ENCODE peak calls at places on chromosomes 5 and 9, in ten cellular contexts. One of them, this sample, is unnamed. For H3K36me3, the result is how much of the 10 kb centered on the place peaks cover.

GRCh38 chr9:83959061-83959460 is 21.0 kb downstream of the HNRNPK start:
- DNase-seq in IMR-90: peak
- DNase-seq in MM.1S: no peak
- DNase-seq in Panc1: no peak
- DNase-seq in CD4-positive, alpha-beta memory T cell: no peak
- DNase-seq in psoas muscle: no peak
- DNase-seq in ovary: no peak
- DNase-seq in heart right ventricle: no peak
- DNase-seq in transverse colon: no peak
- DNase-seq in WERI-Rb-1: no peak
- DNase-seq in this sample: peak

GRCh38 chr5:90279091-90279490 is 130.5 kb downstream of the CETN3 start:
- DNase-seq in ovary: no peak
- DNase-seq in CD4-positive, alpha-beta memory T cell: no peak
- DNase-seq in heart right ventricle: no peak
- DNase-seq in psoas muscle: no peak
- DNase-seq in IMR-90: no peak
- DNase-seq in MM.1S: no peak
- DNase-seq in WERI-Rb-1: no peak
- DNase-seq in Panc1: no peak
- DNase-seq in transverse colon: no peak
- DNase-seq in this sample: no peak

GRCh38 chr5:151005187-151005974 is 15.0 kb upstream of the GPX3 start:
- DNase-seq in MM.1S: no peak
- DNase-seq in psoas muscle: peak
- DNase-seq in CD4-positive, alpha-beta memory T cell: no peak
- DNase-seq in Panc1: no peak
- DNase-seq in WERI-Rb-1: peak
- DNase-seq in transverse colon: peak
- DNase-seq in IMR-90: no peak
- DNase-seq in ovary: peak
- DNase-seq in heart right ventricle: no peak
- DNase-seq in this sample: no peak

GRCh38 chr5:137206030-137206715 is 293.0 kb downstream of the SPOCK1 start:
- DNase-seq in CD4-positive, alpha-beta memory T cell: no peak
- DNase-seq in MM.1S: no peak
- DNase-seq in WERI-Rb-1: no peak
- DNase-seq in transverse colon: no peak
- DNase-seq in psoas muscle: no peak
- DNase-seq in ovary: no peak
- DNase-seq in IMR-90: peak
- DNase-seq in Panc1: no peak
- DNase-seq in heart right ventricle: no peak
- DNase-seq in this sample: peak

GRCh38 chr5:80871541-80871961 is 88.6 kb upstream of the RASGRF2 start:
- DNase-seq in heart right ventricle: no peak
- DNase-seq in IMR-90: peak
- DNase-seq in ovary: no peak
- DNase-seq in transverse colon: no peak
- DNase-seq in Panc1: peak
- DNase-seq in psoas muscle: no peak
- DNase-seq in CD4-positive, alpha-beta memory T cell: no peak
- DNase-seq in WERI-Rb-1: no peak
- DNase-seq in MM.1S: no peak
- DNase-seq in this sample: peak

GRCh38 chr5:11700376-11700775 is 203.9 kb downstream of the CTNND2 start:
- DNase-seq in CD4-positive, alpha-beta memory T cell: no peak
- DNase-seq in MM.1S: no peak
- DNase-seq in WERI-Rb-1: no peak
- DNase-seq in ovary: no peak
- DNase-seq in Panc1: no peak
- DNase-seq in psoas muscle: no peak
- DNase-seq in transverse colon: no peak
- DNase-seq in IMR-90: no peak
- DNase-seq in heart right ventricle: no peak
- DNase-seq in this sample: no peak

GRCh38 chr5:1504244-1504595 is 19.5 kb downstream of the LPCAT1 start:
- DNase-seq in Panc1: no peak
- DNase-seq in heart right ventricle: no peak
- DNase-seq in MM.1S: no peak
- DNase-seq in ovary: no peak
- DNase-seq in CD4-positive, alpha-beta memory T cell: no peak
- DNase-seq in WERI-Rb-1: no peak
- DNase-seq in transverse colon: no peak
- DNase-seq in psoas muscle: no peak
- DNase-seq in IMR-90: no peak
- DNase-seq in this sample: no peak

GRCh38 chr5:146051678-146052077 is 53.7 kb downstream of the PLAC8L1 start:
- DNase-seq in transverse colon: no peak
- DNase-seq in IMR-90: peak
- DNase-seq in CD4-positive, alpha-beta memory T cell: no peak
- DNase-seq in WERI-Rb-1: no peak
- DNase-seq in psoas muscle: no peak
- DNase-seq in Panc1: no peak
- DNase-seq in ovary: no peak
- DNase-seq in heart right ventricle: no peak
- DNase-seq in MM.1S: no peak
- DNase-seq in this sample: no peak

GRCh38 chr9:93815677-93816076 is 139.5 kb downstream of the BARX1 start:
- DNase-seq in Panc1: no peak
- DNase-seq in psoas muscle: no peak
- DNase-seq in CD4-positive, alpha-beta memory T cell: no peak
- DNase-seq in WERI-Rb-1: no peak
- DNase-seq in MM.1S: no peak
- DNase-seq in transverse colon: no peak
- DNase-seq in ovary: no peak
- DNase-seq in heart right ventricle: no peak
- DNase-seq in IMR-90: no peak
- DNase-seq in this sample: no peak

GRCh38 chr5:140042551-140043507 is at the start of gene NRG2:
- DNase-seq in IMR-90: peak
- DNase-seq in WERI-Rb-1: peak
- DNase-seq in MM.1S: peak
- DNase-seq in ovary: peak
- DNase-seq in Panc1: peak
- DNase-seq in transverse colon: peak
- DNase-seq in psoas muscle: peak
- DNase-seq in heart right ventricle: peak
- DNase-seq in CD4-positive, alpha-beta memory T cell: peak
- DNase-seq in this sample: peak

GRCh38 chr5:59354274-59354673 is 539.3 kb downstream of the PDE4D start:
- DNase-seq in IMR-90: peak
- DNase-seq in psoas muscle: no peak
- DNase-seq in ovary: no peak
- DNase-seq in heart right ventricle: no peak
- DNase-seq in WERI-Rb-1: no peak
- DNase-seq in CD4-positive, alpha-beta memory T cell: no peak
- DNase-seq in MM.1S: no peak
- DNase-seq in transverse colon: no peak
- DNase-seq in Panc1: no peak
- DNase-seq in this sample: no peak
- H3K4me3 ChIP-seq in IMR-90: no peak
- H3K4me3 ChIP-seq in psoas muscle: peak
- H3K4me3 ChIP-seq in ovary: no peak
- H3K4me3 ChIP-seq in heart right ventricle: no peak
- H3K4me3 ChIP-seq in WERI-Rb-1: no peak
- H3K4me3 ChIP-seq in CD4-positive, alpha-beta memory T cell: no peak
- H3K4me3 ChIP-seq in MM.1S: no peak
- H3K4me3 ChIP-seq in transverse colon: no peak
- H3K4me3 ChIP-seq in Panc1: no peak
- H3K4me3 ChIP-seq in this sample: no peak

GRCh38 chr5:53291047-53291446 is 181.5 kb upstream of the MOCS2 start:
- DNase-seq in CD4-positive, alpha-beta memory T cell: no peak
- DNase-seq in heart right ventricle: no peak
- DNase-seq in MM.1S: no peak
- DNase-seq in ovary: no peak
- DNase-seq in IMR-90: no peak
- DNase-seq in WERI-Rb-1: no peak
- DNase-seq in transverse colon: no peak
- DNase-seq in Panc1: no peak
- DNase-seq in psoas muscle: no peak
- DNase-seq in this sample: no peak

GRCh38 chr5:53291528-53291927 is 182.0 kb upstream of the MOCS2 start:
- DNase-seq in Panc1: no peak
- DNase-seq in MM.1S: no peak
- DNase-seq in IMR-90: peak
- DNase-seq in ovary: no peak
- DNase-seq in CD4-positive, alpha-beta memory T cell: no peak
- DNase-seq in heart right ventricle: no peak
- DNase-seq in transverse colon: no peak
- DNase-seq in WERI-Rb-1: no peak
- DNase-seq in psoas muscle: no peak
- DNase-seq in this sample: no peak

GRCh38 chr5:53287573-53287972 is 178.0 kb upstream of the MOCS2 start:
- DNase-seq in IMR-90: no peak
- DNase-seq in Panc1: no peak
- DNase-seq in ovary: no peak
- DNase-seq in psoas muscle: no peak
- DNase-seq in WERI-Rb-1: no peak
- DNase-seq in transverse colon: no peak
- DNase-seq in heart right ventricle: no peak
- DNase-seq in CD4-positive, alpha-beta memory T cell: no peak
- DNase-seq in MM.1S: no peak
- DNase-seq in this sample: no peak

GRCh38 chr5:53288511-53288910 is 179.0 kb upstream of the MOCS2 start:
- DNase-seq in ovary: no peak
- DNase-seq in psoas muscle: no peak
- DNase-seq in transverse colon: no peak
- DNase-seq in MM.1S: no peak
- DNase-seq in heart right ventricle: no peak
- DNase-seq in CD4-positive, alpha-beta memory T cell: no peak
- DNase-seq in IMR-90: no peak
- DNase-seq in Panc1: no peak
- DNase-seq in WERI-Rb-1: no peak
- DNase-seq in this sample: no peak
- H3K27ac ChIP-seq in ovary: no peak
- H3K27ac ChIP-seq in psoas muscle: no peak
- H3K27ac ChIP-seq in transverse colon: no peak
- H3K27ac ChIP-seq in MM.1S: no peak
- H3K27ac ChIP-seq in heart right ventricle: no peak
- H3K27ac ChIP-seq in CD4-positive, alpha-beta memory T cell: no peak
- H3K27ac ChIP-seq in IMR-90: no peak
- H3K27ac ChIP-seq in Panc1: no peak
- H3K27ac ChIP-seq in WERI-Rb-1: no peak
- H3K27ac ChIP-seq in this sample: no peak

DNA sequence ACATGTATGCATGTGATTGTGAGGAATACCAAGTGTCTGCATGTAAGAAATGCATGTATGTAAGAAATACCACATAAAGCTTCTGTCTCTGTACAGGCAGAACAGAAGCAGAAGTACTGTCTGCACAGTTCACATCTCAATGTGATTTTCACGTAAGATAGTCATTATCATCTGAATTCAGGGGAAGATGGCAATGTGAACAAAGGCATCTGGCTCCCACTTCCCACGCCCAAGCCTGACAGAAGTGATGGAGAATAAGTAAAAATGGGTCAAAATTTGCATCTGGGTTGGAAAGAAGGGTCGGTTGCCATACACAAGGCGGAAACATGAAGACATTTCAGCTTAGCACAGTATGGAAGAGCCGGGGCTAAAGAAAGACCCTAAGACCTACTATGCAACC is 71.7 kb downstream of the SUSD1 start:
- DNase-seq in Panc1: no peak
- DNase-seq in ovary: no peak
- DNase-seq in transverse colon: no peak
- DNase-seq in IMR-90: no peak
- DNase-seq in psoas muscle: no peak
- DNase-seq in MM.1S: no peak
- DNase-seq in heart right ventricle: no peak
- DNase-seq in CD4-positive, alpha-beta memory T cell: no peak
- DNase-seq in WERI-Rb-1: no peak
- DNase-seq in this sample: no peak
- H3K36me3 ChIP-seq in Panc1: under half
- H3K36me3 ChIP-seq in ovary: under half
- H3K36me3 ChIP-seq in transverse colon: under half
- H3K36me3 ChIP-seq in IMR-90: under half
- H3K36me3 ChIP-seq in psoas muscle: under half
- H3K36me3 ChIP-seq in MM.1S: under half
- H3K36me3 ChIP-seq in heart right ventricle: under half
- H3K36me3 ChIP-seq in CD4-positive, alpha-beta memory T cell: under half
- H3K36me3 ChIP-seq in WERI-Rb-1: under half
- H3K36me3 ChIP-seq in this sample: under half

GRCh38 chr5:132825165-132825823 is 5.2 kb downstream of the SHROOM1 start:
- DNase-seq in WERI-Rb-1: no peak
- DNase-seq in IMR-90: no peak
- DNase-seq in heart right ventricle: no peak
- DNase-seq in transverse colon: no peak
- DNase-seq in Panc1: no peak
- DNase-seq in CD4-positive, alpha-beta memory T cell: no peak
- DNase-seq in ovary: peak
- DNase-seq in MM.1S: no peak
- DNase-seq in psoas muscle: no peak
- DNase-seq in this sample: no peak
- H3K4me3 ChIP-seq in WERI-Rb-1: no peak
- H3K4me3 ChIP-seq in IMR-90: no peak
- H3K4me3 ChIP-seq in heart right ventricle: no peak
- H3K4me3 ChIP-seq in transverse colon: peak
- H3K4me3 ChIP-seq in Panc1: no peak
- H3K4me3 ChIP-seq in CD4-positive, alpha-beta memory T cell: no peak
- H3K4me3 ChIP-seq in ovary: no peak
- H3K4me3 ChIP-seq in MM.1S: no peak
- H3K4me3 ChIP-seq in psoas muscle: no peak
- H3K4me3 ChIP-seq in this sample: no peak

GRCh38 chr9:131346559-131346958 is 47.3 kb upstream of the PRRC2B start:
- DNase-seq in MM.1S: no peak
- DNase-seq in Panc1: no peak
- DNase-seq in ovary: no peak
- DNase-seq in psoas muscle: no peak
- DNase-seq in WERI-Rb-1: no peak
- DNase-seq in transverse colon: no peak
- DNase-seq in IMR-90: no peak
- DNase-seq in CD4-positive, alpha-beta memory T cell: no peak
- DNase-seq in heart right ventricle: no peak
- DNase-seq in this sample: no peak
- H3K27ac ChIP-seq in MM.1S: no peak
- H3K27ac ChIP-seq in Panc1: no peak
- H3K27ac ChIP-seq in ovary: no peak
- H3K27ac ChIP-seq in psoas muscle: peak
- H3K27ac ChIP-seq in WERI-Rb-1: no peak
- H3K27ac ChIP-seq in transverse colon: no peak
- H3K27ac ChIP-seq in IMR-90: no peak
- H3K27ac ChIP-seq in CD4-positive, alpha-beta memory T cell: no peak
- H3K27ac ChIP-seq in heart right ventricle: no peak
- H3K27ac ChIP-seq in this sample: no peak

DNA sequence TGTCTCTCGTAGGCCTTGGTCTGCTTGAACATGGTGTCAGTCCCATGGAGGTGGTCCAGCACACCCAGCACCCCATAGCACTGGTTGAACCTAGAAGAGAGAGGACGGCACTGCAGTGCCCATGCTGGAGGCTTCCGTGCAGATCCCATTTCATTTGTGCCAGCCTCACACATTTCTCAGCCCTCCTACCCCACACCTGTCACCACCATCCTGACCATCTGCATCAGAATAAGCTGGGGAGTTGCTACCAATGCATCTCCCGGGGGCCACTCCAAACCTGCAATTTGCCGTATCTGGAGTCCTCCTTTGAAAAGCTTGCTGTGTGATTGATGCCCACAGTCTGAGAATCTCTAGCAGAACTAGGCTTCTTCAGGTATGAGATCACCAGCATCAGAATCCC is 30.0 kb downstream of the FAXDC2 start:
- DNase-seq in psoas muscle: no peak
- DNase-seq in IMR-90: no peak
- DNase-seq in heart right ventricle: no peak
- DNase-seq in ovary: no peak
- DNase-seq in WERI-Rb-1: no peak
- DNase-seq in CD4-positive, alpha-beta memory T cell: no peak
- DNase-seq in Panc1: no peak
- DNase-seq in transverse colon: no peak
- DNase-seq in MM.1S: no peak
- DNase-seq in this sample: no peak
- H3K36me3 ChIP-seq in psoas muscle: under half
- H3K36me3 ChIP-seq in IMR-90: half or more
- H3K36me3 ChIP-seq in heart right ventricle: under half
- H3K36me3 ChIP-seq in ovary: under half
- H3K36me3 ChIP-seq in WERI-Rb-1: under half
- H3K36me3 ChIP-seq in CD4-positive, alpha-beta memory T cell: under half
- H3K36me3 ChIP-seq in Panc1: under half
- H3K36me3 ChIP-seq in transverse colon: under half
- H3K36me3 ChIP-seq in MM.1S: under half
- H3K36me3 ChIP-seq in this sample: under half

This sample was measured in SJSA1.